ENCODE peak calls at places on chromosomes 7 and 10, in seven cellular contexts. One of them, this sample, is unnamed. For H3K4me1 and H3K36me3, the result is how much of the 10 kb centered on the place peaks cover.

GRCh38 chr10:73900068-73900467 is 10.9 kb upstream of the PLAU start:
- DNase-seq in body of pancreas: no peak
- DNase-seq in psoas muscle: no peak
- DNase-seq in upper lobe of left lung: no peak
- DNase-seq in cardiac muscle cell: no peak
- DNase-seq in heart right ventricle: no peak
- DNase-seq in fibroblast of lung: no peak
- DNase-seq in this sample: no peak

GRCh38 chr7:115070311-115070710 is 148.4 kb downstream of the MDFIC start:
- DNase-seq in fibroblast of lung: no peak
- DNase-seq in body of pancreas: no peak
- DNase-seq in heart right ventricle: no peak
- DNase-seq in cardiac muscle cell: no peak
- DNase-seq in psoas muscle: no peak
- DNase-seq in upper lobe of left lung: no peak
- DNase-seq in this sample: no peak

GRCh38 chr7:76358478-76359110 is at the start of gene YWHAG:
- DNase-seq in upper lobe of left lung: peak
- DNase-seq in body of pancreas: peak
- DNase-seq in psoas muscle: peak
- DNase-seq in fibroblast of lung: peak
- DNase-seq in heart right ventricle: peak
- DNase-seq in cardiac muscle cell: peak
- DNase-seq in this sample: no peak

GRCh38 chr7:148883233-148884048 is 650 bp downstream of the EZH2 start:
- DNase-seq in fibroblast of lung: no peak
- DNase-seq in body of pancreas: peak
- DNase-seq in upper lobe of left lung: peak
- DNase-seq in heart right ventricle: peak
- DNase-seq in cardiac muscle cell: peak
- DNase-seq in psoas muscle: peak
- DNase-seq in this sample: no peak

GRCh38 chr7:192035-192649 is at the start of gene FAM20C:
- DNase-seq in psoas muscle: peak
- DNase-seq in upper lobe of left lung: peak
- DNase-seq in heart right ventricle: peak
- DNase-seq in body of pancreas: peak
- DNase-seq in fibroblast of lung: peak
- DNase-seq in cardiac muscle cell: peak
- DNase-seq in this sample: no peak

GRCh38 chr7:137146552-137146961 is 197.0 kb downstream of the PTN start:
- DNase-seq in heart right ventricle: no peak
- DNase-seq in fibroblast of lung: peak
- DNase-seq in cardiac muscle cell: peak
- DNase-seq in upper lobe of left lung: no peak
- DNase-seq in psoas muscle: no peak
- DNase-seq in body of pancreas: no peak
- DNase-seq in this sample: no peak

GRCh38 chr10:132984801-132985545 is 42.6 kb upstream of the CFAP46 start:
- DNase-seq in cardiac muscle cell: no peak
- DNase-seq in upper lobe of left lung: peak
- DNase-seq in heart right ventricle: no peak
- DNase-seq in fibroblast of lung: no peak
- DNase-seq in psoas muscle: no peak
- DNase-seq in body of pancreas: no peak
- DNase-seq in this sample: no peak

GRCh38 chr7:157368955-157369354 is 32.2 kb downstream of the DNAJB6 start:
- DNase-seq in psoas muscle: no peak
- DNase-seq in cardiac muscle cell: no peak
- DNase-seq in heart right ventricle: no peak
- DNase-seq in fibroblast of lung: no peak
- DNase-seq in body of pancreas: no peak
- DNase-seq in upper lobe of left lung: no peak
- DNase-seq in this sample: no peak

GRCh38 chr7:26293569-26294308 is 2.1 kb downstream of the SNX10 start:
- DNase-seq in cardiac muscle cell: no peak
- DNase-seq in psoas muscle: no peak
- DNase-seq in fibroblast of lung: no peak
- DNase-seq in heart right ventricle: no peak
- DNase-seq in upper lobe of left lung: no peak
- DNase-seq in body of pancreas: peak
- DNase-seq in this sample: no peak

GRCh38 chr10:54799491-54799890 is 1.5 kb downstream of the PCDH15 start:
- DNase-seq in cardiac muscle cell: no peak
- DNase-seq in fibroblast of lung: no peak
- DNase-seq in upper lobe of left lung: no peak
- DNase-seq in psoas muscle: no peak
- DNase-seq in heart right ventricle: no peak
- DNase-seq in body of pancreas: no peak
- DNase-seq in this sample: no peak

GRCh38 chr10:128823201-128823600 is 643.8 kb upstream of the MGMT start:
- DNase-seq in heart right ventricle: no peak
- DNase-seq in fibroblast of lung: no peak
- DNase-seq in psoas muscle: no peak
- DNase-seq in body of pancreas: no peak
- DNase-seq in cardiac muscle cell: no peak
- DNase-seq in upper lobe of left lung: peak
- DNase-seq in this sample: no peak

GRCh38 chr7:11373546-11374142 is 400.0 kb downstream of the PHF14 start:
- DNase-seq in psoas muscle: no peak
- DNase-seq in fibroblast of lung: peak
- DNase-seq in heart right ventricle: no peak
- DNase-seq in body of pancreas: no peak
- DNase-seq in cardiac muscle cell: peak
- DNase-seq in upper lobe of left lung: no peak
- DNase-seq in this sample: no peak

GRCh38 chr10:79093658-79094411 is 25.1 kb downstream of the ZMIZ1 start:
- DNase-seq in psoas muscle: peak
- DNase-seq in upper lobe of left lung: no peak
- DNase-seq in cardiac muscle cell: no peak
- DNase-seq in heart right ventricle: peak
- DNase-seq in fibroblast of lung: peak
- DNase-seq in body of pancreas: peak
- DNase-seq in this sample: no peak

GRCh38 chr7:154857728-154858681 is 144.9 kb downstream of the PAXIP1 start:
- DNase-seq in heart right ventricle: no peak
- DNase-seq in body of pancreas: no peak
- DNase-seq in upper lobe of left lung: no peak
- DNase-seq in cardiac muscle cell: no peak
- DNase-seq in fibroblast of lung: no peak
- DNase-seq in psoas muscle: no peak
- DNase-seq in this sample: no peak

GRCh38 chr7:106177738-106178592 is 65.9 kb upstream of the SYPL1 start:
- DNase-seq in heart right ventricle: peak
- DNase-seq in upper lobe of left lung: no peak
- DNase-seq in fibroblast of lung: no peak
- DNase-seq in psoas muscle: peak
- DNase-seq in body of pancreas: no peak
- DNase-seq in cardiac muscle cell: no peak
- DNase-seq in this sample: no peak

GRCh38 chr7:28549998-28550397 is 137.7 kb downstream of the CREB5 start:
- DNase-seq in fibroblast of lung: no peak
- DNase-seq in cardiac muscle cell: no peak
- DNase-seq in body of pancreas: no peak
- DNase-seq in psoas muscle: no peak
- DNase-seq in heart right ventricle: no peak
- DNase-seq in upper lobe of left lung: no peak
- DNase-seq in this sample: no peak

GRCh38 chr7:29921404-29922010 is 68.1 kb downstream of the SCRN1 start:
- DNase-seq in cardiac muscle cell: peak
- DNase-seq in heart right ventricle: no peak
- DNase-seq in psoas muscle: no peak
- DNase-seq in fibroblast of lung: peak
- DNase-seq in body of pancreas: peak
- DNase-seq in upper lobe of left lung: no peak
- DNase-seq in this sample: no peak

GRCh38 chr7:39987641-39988347 is 37.7 kb downstream of the CDK13 start:
- DNase-seq in body of pancreas: no peak
- DNase-seq in fibroblast of lung: no peak
- DNase-seq in psoas muscle: no peak
- DNase-seq in cardiac muscle cell: no peak
- DNase-seq in heart right ventricle: no peak
- DNase-seq in upper lobe of left lung: no peak
- DNase-seq in this sample: no peak

DNA sequence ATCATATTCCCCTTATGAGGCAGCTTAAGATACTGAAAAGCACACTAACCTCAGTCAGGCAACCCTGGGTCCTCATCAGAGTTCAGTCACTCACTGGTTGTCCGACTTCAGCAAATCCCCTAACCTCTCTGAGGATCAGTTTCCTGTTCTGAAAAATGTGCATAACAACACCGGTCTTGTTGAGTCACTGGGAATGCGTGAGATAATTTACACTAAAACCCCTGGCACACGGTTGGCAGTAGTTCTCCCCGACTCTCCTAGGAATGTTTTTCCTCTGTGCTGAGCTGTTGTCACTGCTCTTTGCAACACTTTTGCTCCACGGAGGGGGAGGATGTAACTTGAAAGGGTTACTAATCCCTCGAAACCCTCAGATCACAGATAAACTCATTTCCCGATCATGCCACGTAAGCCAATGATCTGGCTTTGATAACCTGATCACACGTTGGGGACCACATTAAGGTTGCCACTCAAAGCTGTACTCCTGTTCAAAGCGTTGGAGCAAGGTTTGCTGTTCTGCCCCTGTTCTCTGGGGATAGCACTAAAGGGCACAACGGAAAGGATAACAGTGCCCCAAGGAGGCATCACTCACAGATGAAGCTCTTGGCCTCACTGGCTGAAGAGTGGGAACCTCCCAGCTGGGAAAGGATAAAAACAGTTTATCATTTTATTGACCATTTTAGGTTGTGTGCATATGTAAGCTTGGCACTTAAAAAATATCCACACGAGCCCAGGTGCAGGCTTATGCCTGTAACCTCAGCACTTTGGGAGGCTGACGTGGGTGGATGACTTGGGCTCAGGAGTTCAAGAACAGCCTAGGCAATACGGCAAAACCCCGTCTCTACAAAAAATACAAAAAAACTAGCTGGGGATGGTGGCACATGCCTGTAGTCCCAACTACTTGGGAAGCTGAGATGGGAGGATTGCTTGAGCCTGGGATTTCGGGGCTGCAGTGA is 5.0 kb upstream of the RBM17 start:
- DNase-seq in upper lobe of left lung: no peak
- DNase-seq in heart right ventricle: no peak
- DNase-seq in fibroblast of lung: no peak
- DNase-seq in cardiac muscle cell: peak
- DNase-seq in psoas muscle: no peak
- DNase-seq in body of pancreas: no peak
- DNase-seq in this sample: no peak
- H3K4me1 ChIP-seq in upper lobe of left lung: under half
- H3K4me1 ChIP-seq in heart right ventricle: under half
- H3K4me1 ChIP-seq in fibroblast of lung: under half
- H3K4me1 ChIP-seq in cardiac muscle cell: under half
- H3K4me1 ChIP-seq in psoas muscle: under half
- H3K4me1 ChIP-seq in body of pancreas: under half
- H3K4me1 ChIP-seq in this sample: under half

DNA sequence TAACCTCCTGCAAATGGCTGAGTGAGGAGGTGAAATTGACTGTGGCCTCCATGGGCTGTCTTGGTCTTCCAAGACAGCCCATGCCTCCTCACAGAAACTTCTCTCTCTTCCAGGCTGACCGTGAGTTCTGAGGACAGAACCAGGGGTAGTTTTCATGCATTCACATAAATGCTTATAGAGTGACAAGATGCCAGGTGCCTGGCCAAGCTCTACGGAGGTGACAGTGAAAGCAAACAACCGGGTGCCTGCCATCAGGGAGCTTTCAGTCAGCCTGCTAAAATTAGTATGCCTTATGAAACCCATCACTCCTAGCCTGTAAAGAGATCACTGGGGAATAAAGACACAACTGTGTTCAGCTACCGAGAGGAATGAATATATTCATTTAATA is 919 bp upstream of the RHOBTB1 start:
- DNase-seq in fibroblast of lung: no peak
- DNase-seq in psoas muscle: peak
- DNase-seq in cardiac muscle cell: no peak
- DNase-seq in body of pancreas: no peak
- DNase-seq in upper lobe of left lung: no peak
- DNase-seq in heart right ventricle: no peak
- DNase-seq in this sample: no peak
- H3K4me3 ChIP-seq in fibroblast of lung: peak
- H3K4me3 ChIP-seq in psoas muscle: peak
- H3K4me3 ChIP-seq in cardiac muscle cell: peak
- H3K4me3 ChIP-seq in body of pancreas: no peak
- H3K4me3 ChIP-seq in upper lobe of left lung: peak
- H3K4me3 ChIP-seq in heart right ventricle: peak
- H3K4me3 ChIP-seq in this sample: peak

GRCh38 chr7:150980663-150981062 is 2.5 kb upstream of the KCNH2 start:
- DNase-seq in body of pancreas: no peak
- DNase-seq in upper lobe of left lung: no peak
- DNase-seq in cardiac muscle cell: no peak
- DNase-seq in psoas muscle: no peak
- DNase-seq in heart right ventricle: no peak
- DNase-seq in fibroblast of lung: no peak
- DNase-seq in this sample: no peak

GRCh38 chr7:150982348-150982747 is 4.2 kb upstream of the KCNH2 start:
- DNase-seq in heart right ventricle: no peak
- DNase-seq in psoas muscle: peak
- DNase-seq in body of pancreas: no peak
- DNase-seq in upper lobe of left lung: no peak
- DNase-seq in cardiac muscle cell: no peak
- DNase-seq in fibroblast of lung: no peak
- DNase-seq in this sample: no peak

GRCh38 chr7:150979706-150980390 is 1.7 kb upstream of the KCNH2 start:
- DNase-seq in body of pancreas: no peak
- DNase-seq in heart right ventricle: no peak
- DNase-seq in cardiac muscle cell: no peak
- DNase-seq in psoas muscle: no peak
- DNase-seq in upper lobe of left lung: no peak
- DNase-seq in fibroblast of lung: no peak
- DNase-seq in this sample: no peak

GRCh38 chr7:150983893-150984368 is 5.8 kb upstream of the KCNH2 start:
- DNase-seq in heart right ventricle: no peak
- DNase-seq in fibroblast of lung: no peak
- DNase-seq in psoas muscle: peak
- DNase-seq in cardiac muscle cell: peak
- DNase-seq in upper lobe of left lung: no peak
- DNase-seq in body of pancreas: no peak
- DNase-seq in this sample: no peak

DNA sequence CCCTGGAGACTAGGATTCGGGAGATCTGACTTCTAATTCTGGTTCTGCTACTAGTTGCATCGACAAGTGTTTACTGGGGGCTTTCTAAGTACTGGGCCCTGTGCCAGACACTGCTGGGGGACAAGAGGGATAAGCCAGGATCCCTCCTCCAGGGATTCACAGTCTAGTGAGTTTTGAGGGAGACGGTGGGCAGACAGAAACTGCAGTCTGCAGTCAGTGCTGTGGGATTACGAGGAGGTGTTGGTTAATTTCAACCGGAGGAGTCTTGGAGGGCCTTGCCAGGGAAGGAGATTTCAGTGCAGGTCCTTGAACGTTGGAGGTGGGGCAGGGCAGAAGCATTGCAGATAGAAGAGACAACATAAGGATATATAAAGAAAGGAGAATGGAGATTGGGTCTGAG is 3.5 kb upstream of the KCNH2 start:
- DNase-seq in cardiac muscle cell: no peak
- DNase-seq in upper lobe of left lung: no peak
- DNase-seq in fibroblast of lung: no peak
- DNase-seq in psoas muscle: no peak
- DNase-seq in heart right ventricle: no peak
- DNase-seq in body of pancreas: no peak
- DNase-seq in this sample: no peak
- H3K36me3 ChIP-seq in cardiac muscle cell: under half
- H3K36me3 ChIP-seq in upper lobe of left lung: under half
- H3K36me3 ChIP-seq in fibroblast of lung: under half
- H3K36me3 ChIP-seq in psoas muscle: under half
- H3K36me3 ChIP-seq in heart right ventricle: under half
- H3K36me3 ChIP-seq in body of pancreas: under half
- H3K36me3 ChIP-seq in this sample: under half

GRCh38 chr10:85925201-85925750 is 441.3 kb downstream of the GRID1 start:
- DNase-seq in fibroblast of lung: no peak
- DNase-seq in upper lobe of left lung: peak
- DNase-seq in cardiac muscle cell: no peak
- DNase-seq in psoas muscle: no peak
- DNase-seq in heart right ventricle: no peak
- DNase-seq in body of pancreas: no peak
- DNase-seq in this sample: peak
- H3K4me1 ChIP-seq in fibroblast of lung: under half
- H3K4me1 ChIP-seq in upper lobe of left lung: under half
- H3K4me1 ChIP-seq in cardiac muscle cell: under half
- H3K4me1 ChIP-seq in psoas muscle: under half
- H3K4me1 ChIP-seq in heart right ventricle: under half
- H3K4me1 ChIP-seq in body of pancreas: under half
- H3K4me1 ChIP-seq in this sample: under half

This sample was measured in vagina.